ENCODE peak calls at places on chromosomes 5 and 9, in five cellular contexts. N, I, H, U and K are unnamed samples.
A peak's percentile ranks its signal among the peaks of the same experiment; 100 is the strongest.

GRCh38 chr5:73135429-73136276 is 15.3 kb downstream of the TMEM171 start:
- DNase-seq in N (no peak), I (no peak), H (no peak), U (no peak), K (no peak)

GRCh38 chr9:130265431-130266235 is at the start of gene HMCN2:
- DNase-seq in N (peak; percentile 73), I (peak; percentile 86), H (no peak), U (no peak), K (no peak)

GRCh38 chr5:137700282-137700680 is 35.6 kb downstream of the KLHL3 start:
- DNase-seq in N (no peak), I (no peak), H (no peak), U (no peak), K (no peak)

GRCh38 chr5:145362261-145362660 is 472.9 kb downstream of the PRELID2 start:
- DNase-seq in N (no peak), I (no peak), H (no peak), U (no peak), K (no peak)

GRCh38 chr5:45411971-45412612 is 284.1 kb downstream of the HCN1 start:
- DNase-seq in N (no peak), I (no peak), H (no peak), U (no peak), K (no peak)

GRCh38 chr5:80960531-80961375 is 590 bp downstream of the RASGRF2 start:
- DNase-seq in N (no peak), I (no peak), H (peak; percentile 10), U (no peak), K (no peak)

GRCh38 chr5:127492854-127493738 is 24.3 kb upstream of the PRRC1 start:
- DNase-seq in N (no peak), I (no peak), H (no peak), U (no peak), K (no peak)

GRCh38 chr5:79816014-79816413 is 126.4 kb downstream of the CMYA5 start:
- DNase-seq in N (no peak), I (no peak), H (no peak), U (no peak), K (no peak)

GRCh38 chr5:77847814-77848290 is 71.7 kb upstream of the TBCA start:
- DNase-seq in N (no peak), I (no peak), H (no peak), U (no peak), K (peak; percentile 42)

GRCh38 chr5:154368041-154368800 is 77.6 kb upstream of the SAP30L start:
- DNase-seq in N (no peak), I (peak; percentile 70), H (no peak), U (no peak), K (no peak)

GRCh38 chr5:177494356-177495195 is 2.8 kb downstream of the PDLIM7 start:
- DNase-seq in N (no peak), I (peak; percentile 91), H (peak; percentile 51), U (no peak), K (no peak)

GRCh38 chr5:14869286-14870164 is 2.1 kb downstream of the ANKH start:
- DNase-seq in N (no peak), I (no peak), H (no peak), U (no peak), K (no peak)

GRCh38 chr9:125810161-125810560 is 63.0 kb downstream of the PBX3 start:
- DNase-seq in N (no peak), I (no peak), H (no peak), U (no peak), K (no peak)

GRCh38 chr9:84397151-84397728 is 56.7 kb upstream of the SLC28A3 start:
- DNase-seq in N (no peak), I (peak; percentile 73), H (peak; percentile 76), U (peak; percentile 48), K (no peak)

GRCh38 chr9:129247285-129248153 is 69.5 kb upstream of the IER5L start:
- DNase-seq in N (no peak), I (no peak), H (no peak), U (no peak), K (no peak)

GRCh38 chr9:125240649-125240999 is 519 bp downstream of the HSPA5 start:
- DNase-seq in N (no peak), I (no peak), H (peak; percentile 54), U (peak; percentile 19), K (no peak)

GRCh38 chr5:74296685-74297084 is 343.8 kb downstream of the ENC1 start:
- DNase-seq in N (no peak), I (no peak), H (no peak), U (no peak), K (no peak)

GRCh38 chr5:74295141-74295540 is 345.4 kb downstream of the ENC1 start:
- DNase-seq in N (no peak), I (no peak), H (no peak), U (no peak), K (peak; percentile 42)

GRCh38 chr5:74290634-74291033 is 349.9 kb downstream of the ENC1 start:
- DNase-seq in N (no peak), I (no peak), H (no peak), U (no peak), K (peak; percentile 81)

GRCh38 chr5:74289238-74289637 is 351.3 kb downstream of the ENC1 start:
- DNase-seq in N (no peak), I (no peak), H (no peak), U (no peak), K (peak; percentile 17)

DNA sequence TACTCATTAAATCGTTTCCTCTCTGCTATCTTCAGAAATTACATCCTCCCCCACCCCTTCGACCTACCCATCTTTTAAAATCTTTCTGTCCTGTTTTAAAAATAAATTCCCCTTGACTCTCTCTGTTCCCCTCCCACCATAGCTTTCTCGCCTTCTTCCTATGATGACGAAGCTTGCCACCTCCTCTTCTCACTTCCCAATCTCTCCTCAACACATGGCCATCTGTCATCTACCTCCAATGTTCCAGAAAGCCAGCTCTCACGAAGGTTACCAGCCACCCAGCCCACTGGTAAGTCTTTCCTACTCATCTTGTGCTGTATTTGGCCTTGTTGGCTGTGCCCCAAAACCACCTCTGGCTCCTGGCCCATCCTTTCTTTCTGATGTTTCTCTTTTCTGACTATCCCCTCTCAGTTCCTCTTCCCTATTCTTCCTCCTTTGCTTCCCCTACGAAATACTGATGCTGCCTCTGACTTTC is 346.3 kb downstream of the ENC1 start:
- DNase-seq in N (no peak), I (no peak), H (no peak), U (peak; percentile 17), K (no peak)
- TF ChIP-seq EP300 in N (no peak), I (no peak), H (no peak), U (no peak), K (no peak)

DNA sequence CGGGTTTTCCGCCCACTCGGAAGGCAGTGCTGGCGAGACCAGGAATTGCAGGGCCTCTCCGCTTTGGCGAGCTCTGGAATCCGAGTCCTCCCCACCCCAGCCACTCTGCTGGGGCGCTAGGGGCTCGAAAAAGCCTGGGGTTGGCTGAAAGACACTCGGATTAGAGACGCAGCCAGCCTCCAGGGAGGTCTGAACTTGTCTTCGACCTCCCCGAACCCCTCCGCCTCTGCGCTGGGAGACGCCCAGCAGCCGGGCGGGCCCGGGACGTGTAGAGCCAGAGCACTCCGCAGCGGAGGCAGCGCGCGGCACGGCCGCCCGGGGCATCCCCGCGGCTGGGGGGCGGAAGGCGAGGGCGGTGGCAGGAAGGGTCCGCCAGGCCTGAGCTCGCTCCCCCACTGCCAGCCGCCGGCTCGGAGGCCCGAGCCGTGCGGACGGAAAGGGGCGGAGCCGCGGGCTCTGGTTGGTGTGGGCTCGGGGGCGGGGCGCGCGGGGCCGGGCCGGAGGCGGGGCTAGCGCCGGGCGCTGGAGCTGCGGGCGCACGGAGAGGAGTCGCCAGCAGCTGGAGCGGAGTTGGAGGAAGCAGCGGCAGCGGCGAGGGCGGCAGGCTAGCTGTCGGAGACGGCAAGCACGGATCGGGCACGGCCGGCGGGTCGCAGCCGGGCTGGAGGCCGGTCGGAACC is at the start of gene PIK3R1:
- DNase-seq in N (peak; percentile 95), I (peak; percentile 97), H (peak; percentile 97), U (peak; percentile 96), K (peak; percentile 99)
- TF ChIP-seq EP300 in N (no peak), I (no peak), H (no peak), U (no peak), K (no peak)

GRCh38 chr9:88476491-88477271 is 58.3 kb upstream of the NXNL2 start:
- DNase-seq in N (no peak), I (no peak), H (no peak), U (no peak), K (no peak)

GRCh38 chr9:88481933-88482332 is 53.0 kb upstream of the NXNL2 start:
- DNase-seq in N (no peak), I (no peak), H (no peak), U (no peak), K (no peak)

GRCh38 chr9:88477300-88477751 is 57.7 kb upstream of the NXNL2 start:
- DNase-seq in N (no peak), I (no peak), H (no peak), U (no peak), K (no peak)

DNA sequence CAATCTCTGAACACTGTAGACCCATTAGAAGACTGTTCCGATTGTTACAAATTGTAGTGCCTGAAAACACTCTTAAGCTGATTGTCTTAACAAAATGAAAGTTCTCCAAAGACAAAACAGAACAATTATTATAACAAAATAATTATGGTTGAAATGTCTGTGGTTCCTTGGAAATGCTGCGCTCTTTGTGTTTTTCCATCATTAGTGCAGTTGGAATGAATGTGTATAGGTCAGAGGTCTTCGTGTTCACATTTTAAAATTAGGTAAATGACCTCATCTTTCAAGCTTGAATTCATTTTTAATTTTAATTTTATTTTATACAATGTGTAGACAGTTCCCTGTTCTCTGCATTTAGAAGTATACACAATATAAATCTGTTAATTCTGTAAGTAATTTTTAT is 56.7 kb upstream of the NXNL2 start:
- DNase-seq in N (no peak), I (no peak), H (no peak), U (no peak), K (no peak)
- TF ChIP-seq EP300 in N (no peak), I (no peak), H (no peak), U (no peak), K (no peak)

GRCh38 chr5:56598941-56599340 is 216.4 kb upstream of the MAP3K1 start:
- DNase-seq in N (no peak), I (no peak), H (no peak), U (no peak), K (no peak)

GRCh38 chr5:56594821-56595220 is 220.5 kb upstream of the MAP3K1 start:
- DNase-seq in N (no peak), I (no peak), H (no peak), U (no peak), K (no peak)

GRCh38 chr5:56595561-56595960 is 219.8 kb upstream of the MAP3K1 start:
- DNase-seq in N (no peak), I (no peak), H (no peak), U (no peak), K (no peak)

GRCh38 chr5:56591081-56591480 is 224.3 kb upstream of the MAP3K1 start:
- DNase-seq in N (no peak), I (no peak), H (no peak), U (no peak), K (no peak)

DNA sequence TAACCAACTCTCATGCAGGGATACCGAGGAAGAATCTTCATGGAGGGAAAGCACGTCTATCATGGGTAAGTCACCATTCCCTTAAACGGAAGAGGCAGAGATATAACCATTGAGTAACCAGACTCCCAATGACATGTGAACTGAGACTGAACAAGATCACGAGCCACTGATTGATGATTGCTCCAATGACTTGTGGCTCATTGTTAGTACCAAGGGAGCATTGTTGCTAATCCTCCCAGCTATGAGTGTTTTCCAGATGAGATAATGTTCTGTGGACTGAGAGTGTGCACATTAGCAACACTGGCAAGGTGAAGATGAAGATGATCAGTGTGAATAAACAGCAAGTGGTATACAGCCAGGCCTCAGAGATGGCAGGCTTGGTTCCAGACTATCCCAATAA is 219.2 kb upstream of the MAP3K1 start:
- DNase-seq in N (no peak), I (no peak), H (no peak), U (no peak), K (no peak)
- TF ChIP-seq EP300 in N (no peak), I (no peak), H (no peak), U (no peak), K (no peak)